ENCODE peak calls at places on chromosomes 12 and 14, in eight cellular contexts. One of them, this sample, is unnamed.

GRCh38 chr12:2689879-2690278 is 104.9 kb upstream of the FKBP4 start:
- DNase-seq in A673: no peak
- DNase-seq in GM03348: no peak
- DNase-seq in foreskin fibroblast: no peak
- DNase-seq in stimulated activated CD4-positive, alpha-beta T cell treated with anti-CD3 and anti-CD28 coated beads, Interleukin-12 subunit alpha, Interleukin-12 subunit beta, amount 100 ng/mL, for 4 hours: no peak
- DNase-seq in astrocyte of the spinal cord: no peak
- DNase-seq in nucleus accumbens: no peak
- DNase-seq in left lung: no peak
- DNase-seq in this sample: no peak

GRCh38 chr12:107235600-107235999 is 142.3 kb upstream of the CRY1 start:
- DNase-seq in A673: no peak
- DNase-seq in GM03348: no peak
- DNase-seq in foreskin fibroblast: no peak
- DNase-seq in stimulated activated CD4-positive, alpha-beta T cell treated with anti-CD3 and anti-CD28 coated beads, Interleukin-12 subunit alpha, Interleukin-12 subunit beta, amount 100 ng/mL, for 4 hours: no peak
- DNase-seq in astrocyte of the spinal cord: no peak
- DNase-seq in nucleus accumbens: no peak
- DNase-seq in left lung: no peak
- DNase-seq in this sample: no peak

GRCh38 chr12:12881495-12881894 is 9.9 kb upstream of the GPRC5A start:
- DNase-seq in A673: no peak
- DNase-seq in GM03348: peak
- DNase-seq in foreskin fibroblast: peak
- DNase-seq in stimulated activated CD4-positive, alpha-beta T cell treated with anti-CD3 and anti-CD28 coated beads, Interleukin-12 subunit alpha, Interleukin-12 subunit beta, amount 100 ng/mL, for 4 hours: no peak
- DNase-seq in astrocyte of the spinal cord: peak
- DNase-seq in nucleus accumbens: no peak
- DNase-seq in left lung: no peak
- DNase-seq in this sample: peak

GRCh38 chr14:26687438-26687837 is 89.6 kb upstream of the NOVA1 start:
- DNase-seq in A673: no peak
- DNase-seq in GM03348: no peak
- DNase-seq in foreskin fibroblast: no peak
- DNase-seq in stimulated activated CD4-positive, alpha-beta T cell treated with anti-CD3 and anti-CD28 coated beads, Interleukin-12 subunit alpha, Interleukin-12 subunit beta, amount 100 ng/mL, for 4 hours: no peak
- DNase-seq in astrocyte of the spinal cord: no peak
- DNase-seq in nucleus accumbens: no peak
- DNase-seq in left lung: no peak
- DNase-seq in this sample: no peak

GRCh38 chr14:33682746-33683145 is 268.1 kb downstream of the EGLN3 start:
- DNase-seq in A673: no peak
- DNase-seq in GM03348: peak
- DNase-seq in foreskin fibroblast: peak
- DNase-seq in stimulated activated CD4-positive, alpha-beta T cell treated with anti-CD3 and anti-CD28 coated beads, Interleukin-12 subunit alpha, Interleukin-12 subunit beta, amount 100 ng/mL, for 4 hours: no peak
- DNase-seq in astrocyte of the spinal cord: peak
- DNase-seq in nucleus accumbens: no peak
- DNase-seq in left lung: peak
- DNase-seq in this sample: no peak

GRCh38 chr14:22875003-22875747 is 3.6 kb downstream of the LRP10 start:
- DNase-seq in A673: no peak
- DNase-seq in GM03348: no peak
- DNase-seq in foreskin fibroblast: no peak
- DNase-seq in stimulated activated CD4-positive, alpha-beta T cell treated with anti-CD3 and anti-CD28 coated beads, Interleukin-12 subunit alpha, Interleukin-12 subunit beta, amount 100 ng/mL, for 4 hours: no peak
- DNase-seq in astrocyte of the spinal cord: no peak
- DNase-seq in nucleus accumbens: no peak
- DNase-seq in left lung: no peak
- DNase-seq in this sample: no peak

GRCh38 chr14:104290058-104290667 is 151.8 kb downstream of the KIF26A start:
- DNase-seq in A673: no peak
- DNase-seq in GM03348: no peak
- DNase-seq in foreskin fibroblast: no peak
- DNase-seq in stimulated activated CD4-positive, alpha-beta T cell treated with anti-CD3 and anti-CD28 coated beads, Interleukin-12 subunit alpha, Interleukin-12 subunit beta, amount 100 ng/mL, for 4 hours: no peak
- DNase-seq in astrocyte of the spinal cord: no peak
- DNase-seq in nucleus accumbens: no peak
- DNase-seq in left lung: peak
- DNase-seq in this sample: no peak

GRCh38 chr12:90978117-90978770 is 23.3 kb upstream of the CCER1 start:
- DNase-seq in A673: peak
- DNase-seq in GM03348: peak
- DNase-seq in foreskin fibroblast: peak
- DNase-seq in stimulated activated CD4-positive, alpha-beta T cell treated with anti-CD3 and anti-CD28 coated beads, Interleukin-12 subunit alpha, Interleukin-12 subunit beta, amount 100 ng/mL, for 4 hours: no peak
- DNase-seq in astrocyte of the spinal cord: peak
- DNase-seq in nucleus accumbens: no peak
- DNase-seq in left lung: no peak
- DNase-seq in this sample: peak

GRCh38 chr14:36553650-36554260 is 28.7 kb downstream of the NKX2-8 start:
- DNase-seq in A673: peak
- DNase-seq in GM03348: peak
- DNase-seq in foreskin fibroblast: peak
- DNase-seq in stimulated activated CD4-positive, alpha-beta T cell treated with anti-CD3 and anti-CD28 coated beads, Interleukin-12 subunit alpha, Interleukin-12 subunit beta, amount 100 ng/mL, for 4 hours: no peak
- DNase-seq in astrocyte of the spinal cord: peak
- DNase-seq in nucleus accumbens: no peak
- DNase-seq in left lung: no peak
- DNase-seq in this sample: peak

GRCh38 chr12:5628501-5628900 is 196.6 kb downstream of the NTF3 start:
- DNase-seq in A673: no peak
- DNase-seq in GM03348: no peak
- DNase-seq in foreskin fibroblast: no peak
- DNase-seq in stimulated activated CD4-positive, alpha-beta T cell treated with anti-CD3 and anti-CD28 coated beads, Interleukin-12 subunit alpha, Interleukin-12 subunit beta, amount 100 ng/mL, for 4 hours: no peak
- DNase-seq in astrocyte of the spinal cord: no peak
- DNase-seq in nucleus accumbens: no peak
- DNase-seq in left lung: no peak
- DNase-seq in this sample: no peak

GRCh38 chr12:103800252-103800771 is 40.7 kb downstream of the NT5DC3 start:
- DNase-seq in A673: peak
- DNase-seq in GM03348: peak
- DNase-seq in foreskin fibroblast: peak
- DNase-seq in stimulated activated CD4-positive, alpha-beta T cell treated with anti-CD3 and anti-CD28 coated beads, Interleukin-12 subunit alpha, Interleukin-12 subunit beta, amount 100 ng/mL, for 4 hours: no peak
- DNase-seq in astrocyte of the spinal cord: peak
- DNase-seq in nucleus accumbens: peak
- DNase-seq in left lung: peak
- DNase-seq in this sample: peak

GRCh38 chr12:113647048-113647447 is 175.4 kb upstream of the LHX5 start:
- DNase-seq in A673: peak
- DNase-seq in GM03348: no peak
- DNase-seq in foreskin fibroblast: no peak
- DNase-seq in stimulated activated CD4-positive, alpha-beta T cell treated with anti-CD3 and anti-CD28 coated beads, Interleukin-12 subunit alpha, Interleukin-12 subunit beta, amount 100 ng/mL, for 4 hours: no peak
- DNase-seq in astrocyte of the spinal cord: no peak
- DNase-seq in nucleus accumbens: no peak
- DNase-seq in left lung: no peak
- DNase-seq in this sample: no peak

This sample was measured in endothelial cell of umbilical vein.